ENCODE peak calls at places on chromosomes 12 and 14, in eight cellular contexts. F, Y, P, E, J, N, O and W are unnamed samples.

GRCh38 chr14:85129907-85130306 is 400.0 kb upstream of the FLRT2 start:
- DNase-seq in O (no peak), F (no peak), N (no peak), J (no peak), Y (no peak), E (no peak), P (no peak), W (no peak)

GRCh38 chr12:30753761-30754382 is 879 bp downstream of the CAPRIN2 start:
- DNase-seq in Y (no peak), J (peak; percentile 48), F (no peak), P (no peak), N (no peak), E (no peak), O (peak; percentile 33), W (peak; percentile 26)

GRCh38 chr14:31070431-31070830 is 44.3 kb upstream of the STRN3 start:
- DNase-seq in N (no peak), F (no peak), J (peak; percentile 91), O (no peak), E (no peak), Y (no peak), P (no peak), W (peak; percentile 92)

GRCh38 chr12:6204533-6205143 is 4.4 kb downstream of the CD9 start:
- DNase-seq in O (no peak), J (no peak), E (peak; percentile 25), F (no peak), N (no peak), Y (no peak), P (no peak), W (peak; percentile 21)

GRCh38 chr14:79543348-79543747 is 668.0 kb downstream of the DIO2 start:
- DNase-seq in F (no peak), E (no peak), Y (no peak), P (no peak), N (no peak), O (no peak), J (no peak), W (no peak)

GRCh38 chr12:92080390-92081285 is 65.0 kb downstream of the BTG1 start:
- DNase-seq in Y (peak; percentile 34), E (no peak), J (peak; percentile 85), P (no peak), F (no peak), O (peak; percentile 27), N (no peak), W (peak; percentile 83)

GRCh38 chr14:89578048-89578619 is 161.1 kb upstream of the FOXN3 start:
- DNase-seq in F (no peak), J (no peak), E (no peak), Y (no peak), N (no peak), P (no peak), O (no peak), W (peak; percentile 3)

GRCh38 chr12:15774819-15775218 is 14.4 kb downstream of the EPS8 start:
- DNase-seq in N (no peak), Y (no peak), J (no peak), F (no peak), O (peak; percentile 64), E (no peak), P (no peak), W (no peak)

GRCh38 chr14:31388687-31389413 is 31.5 kb downstream of the HEATR5A start:
- DNase-seq in O (no peak), E (no peak), J (no peak), Y (no peak), F (no peak), P (no peak), N (no peak), W (no peak)

GRCh38 chr12:124677552-124678356 is 110.3 kb upstream of the NCOR2 start:
- DNase-seq in E (no peak), N (no peak), P (no peak), F (no peak), O (no peak), Y (no peak), J (no peak), W (no peak)

GRCh38 chr14:36988989-36989388 is 183.4 kb downstream of the SLC25A21 start:
- DNase-seq in Y (no peak), J (no peak), F (no peak), E (no peak), P (no peak), O (no peak), N (no peak), W (no peak)

GRCh38 chr12:62912644-62913043 is 22.3 kb downstream of the PPM1H start:
- DNase-seq in Y (peak; percentile 34), P (no peak), F (no peak), J (no peak), E (no peak), N (peak; percentile 3), O (no peak), W (no peak)

GRCh38 chr12:124952801-124953200 is 36.1 kb downstream of the DHX37 start:
- DNase-seq in P (no peak), F (no peak), O (no peak), E (no peak), Y (no peak), N (no peak), J (no peak), W (no peak)

GRCh38 chr12:4059891-4060290 is 186.7 kb upstream of the PARP11 start:
- DNase-seq in O (peak; percentile 40), E (no peak), Y (no peak), F (no peak), P (no peak), J (no peak), N (peak; percentile 26), W (no peak)
- H3K27me3 ChIP-seq in O (peaks cover 45% of the 10 kb centered on the region), E (no peaks in the 10 kb centered on the region), Y (no peaks in the 10 kb centered on the region), F (no peaks in the 10 kb centered on the region), P (no peaks in the 10 kb centered on the region), J (no peaks in the 10 kb centered on the region), N (peaks cover 5% of the 10 kb centered on the region), W (peaks cover 35% of the 10 kb centered on the region)

GRCh38 chr12:104747330-104747729 is 210.8 kb downstream of the SLC41A2 start:
- DNase-seq in F (no peak), P (no peak), N (no peak), O (no peak), E (no peak), J (no peak), Y (no peak), W (no peak)

GRCh38 chr12:104749555-104749954 is 208.5 kb downstream of the SLC41A2 start:
- DNase-seq in E (no peak), O (no peak), N (no peak), J (no peak), F (no peak), P (no peak), Y (no peak), W (no peak)

GRCh38 chr12:104747956-104748355 is 210.1 kb downstream of the SLC41A2 start:
- DNase-seq in O (no peak), P (no peak), N (no peak), J (no peak), E (no peak), F (no peak), Y (no peak), W (no peak)

GRCh38 chr12:104748790-104749189 is 209.3 kb downstream of the SLC41A2 start:
- DNase-seq in Y (no peak), J (no peak), O (no peak), F (no peak), N (no peak), E (no peak), P (no peak), W (peak; percentile 47)

GRCh38 chr12:104748356-104748755 is 209.7 kb downstream of the SLC41A2 start:
- DNase-seq in E (no peak), J (no peak), O (no peak), N (no peak), Y (no peak), P (no peak), F (no peak), W (no peak)
- H3K4me1 ChIP-seq in E (peaks cover 11% of the 10 kb centered on the region), J (peaks cover 2% of the 10 kb centered on the region), O (no peaks in the 10 kb centered on the region), N (no peaks in the 10 kb centered on the region), Y (no peaks in the 10 kb centered on the region), P (peaks cover 28% of the 10 kb centered on the region), F (peaks cover 41% of the 10 kb centered on the region), W (no peaks in the 10 kb centered on the region)

GRCh38 chr12:122009741-122010140 is 11.9 kb upstream of the BCL7A start:
- DNase-seq in O (no peak), F (peak; percentile 25), Y (no peak), J (no peak), N (no peak), E (no peak), P (no peak), W (no peak)

GRCh38 chr12:122003646-122004611 is 17.8 kb upstream of the BCL7A start:
- DNase-seq in J (no peak), P (no peak), F (peak; percentile 30), E (peak; percentile 36), N (peak; percentile 81), O (no peak), Y (no peak), W (no peak)

GRCh38 chr12:122005252-122005651 is 16.4 kb upstream of the BCL7A start:
- DNase-seq in N (no peak), O (no peak), Y (no peak), E (no peak), J (no peak), F (peak; percentile 12), P (no peak), W (no peak)

GRCh38 chr12:122004633-122005071 is 17.0 kb upstream of the BCL7A start:
- DNase-seq in J (no peak), P (no peak), N (no peak), Y (no peak), E (no peak), O (no peak), F (peak; percentile 43), W (no peak)

GRCh38 chr12:122006186-122006926 is 15.3 kb upstream of the BCL7A start:
- DNase-seq in Y (no peak), E (no peak), N (no peak), J (no peak), P (no peak), F (peak; percentile 37), O (no peak), W (no peak)
- H3K27ac ChIP-seq in Y (no peak overlapping the region), E (no peak overlapping the region), N (no peak overlapping the region), J (no peak overlapping the region), P (no peak overlapping the region), F (no peak overlapping the region), O (no peak overlapping the region), W (no peak overlapping the region)

GRCh38 chr12:48998497-48999353 is 450 bp downstream of the DDN start:
- DNase-seq in N (no peak), Y (no peak), E (no peak), P (peak; percentile 8), J (no peak), F (peak; percentile 53), O (no peak), W (no peak)

GRCh38 chr12:48996794-48997718 is 2.1 kb downstream of the DDN start:
- DNase-seq in P (peak; percentile 61), Y (peak; percentile 69), O (peak; percentile 87), N (peak; percentile 93), F (peak; percentile 86), E (peak; percentile 85), J (peak; percentile 86), W (no peak)

GRCh38 chr12:48999371-49000131 is at the start of gene DDN:
- DNase-seq in O (peak; percentile 85), F (peak; percentile 59), P (peak; percentile 36), J (no peak), N (no peak), E (peak; percentile 70), Y (no peak), W (no peak)

GRCh38 chr12:48997719-48998496 is 1.3 kb downstream of the DDN start:
- DNase-seq in F (no peak), O (no peak), J (no peak), N (no peak), E (peak; percentile 79), P (peak; percentile 45), Y (no peak), W (no peak)

DNA sequence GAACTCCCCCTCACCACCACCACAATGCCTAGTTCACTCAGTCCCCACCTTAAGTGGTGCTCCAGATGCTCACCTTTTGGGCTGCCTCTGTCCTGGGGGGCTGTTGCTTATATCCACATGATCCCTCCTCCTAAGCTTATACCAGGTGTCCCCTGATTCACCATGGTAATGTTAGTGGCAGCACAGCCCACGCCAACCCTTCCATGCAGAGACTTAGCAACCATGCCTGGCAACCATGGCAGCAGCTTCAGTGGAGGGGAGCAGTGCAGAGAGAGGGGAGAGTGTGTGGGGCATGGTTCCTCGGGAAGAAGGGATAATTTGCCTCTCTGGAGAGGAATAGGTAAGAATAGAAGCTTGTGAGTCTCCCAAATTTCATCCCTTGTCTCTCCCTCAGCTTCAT is 1.2 kb upstream of the DDN start:
- DNase-seq in N (no peak), E (no peak), O (no peak), Y (no peak), J (no peak), P (no peak), F (no peak), W (no peak)
- H3K27me3 ChIP-seq in N (peaks cover 97% of the 10 kb centered on the region), E (no peaks in the 10 kb centered on the region), O (peaks cover 5% of the 10 kb centered on the region), Y (peaks cover 3% of the 10 kb centered on the region), J (peaks cover 10% of the 10 kb centered on the region), P (peaks cover 31% of the 10 kb centered on the region), F (peaks cover 36% of the 10 kb centered on the region), W (peaks cover 33% of the 10 kb centered on the region)